ENCODE peak calls at places on chromosome 20, in six cellular contexts. N, Z, P, T, R and B are unnamed samples.

GRCh38 chr20:44648068-44648467 is 3.4 kb downstream of the ADA start:
- DNase-seq in N (no peak), Z (no peak), P (no peak), T (no peak), R (no peak), B (no peak)

GRCh38 chr20:18256440-18257090 is 31.8 kb upstream of the ZNF133 start:
- DNase-seq in N (no peak), Z (no peak), P (no peak), T (no peak), R (no peak), B (no peak)

GRCh38 chr20:59165389-59165785 is 1.8 kb downstream of the ZNF831 start:
- DNase-seq in N (no peak), Z (no peak), P (no peak), T (no peak), R (no peak), B (no peak)

GRCh38 chr20:1242530-1242929 is 16.7 kb downstream of the RAD21L1 start:
- DNase-seq in N (peak), Z (peak), P (no peak), T (no peak), R (no peak), B (no peak)

GRCh38 chr20:39623584-39624234 is 661.6 kb downstream of the DHX35 start:
- DNase-seq in N (no peak), Z (peak), P (no peak), T (no peak), R (no peak), B (no peak)

GRCh38 chr20:11919046-11919445 is 1.4 kb downstream of the BTBD3 start:
- DNase-seq in N (no peak), Z (peak), P (no peak), T (no peak), R (no peak), B (no peak)

GRCh38 chr20:48626226-48626937 is 201.4 kb downstream of the PREX1 start:
- DNase-seq in N (no peak), Z (no peak), P (no peak), T (peak), R (peak), B (no peak)

GRCh38 chr20:326645-327031 is 1.3 kb downstream of the SOX12 start:
- DNase-seq in N (peak), Z (no peak), P (no peak), T (no peak), R (peak), B (no peak)

GRCh38 chr20:2109425-2110210 is 8.0 kb downstream of the STK35 start:
- DNase-seq in N (no peak), Z (peak), P (no peak), T (peak), R (no peak), B (no peak)

GRCh38 chr20:63175031-63175895 is 40.7 kb downstream of the YTHDF1 start:
- DNase-seq in N (no peak), Z (no peak), P (no peak), T (no peak), R (no peak), B (no peak)

GRCh38 chr20:23298926-23299672 is 51.5 kb upstream of the NXT1 start:
- DNase-seq in N (no peak), Z (no peak), P (no peak), T (no peak), R (no peak), B (no peak)

GRCh38 chr20:1357921-1358671 is 29.2 kb upstream of the SDCBP2 start:
- DNase-seq in N (no peak), Z (peak), P (no peak), T (no peak), R (no peak), B (no peak)

GRCh38 chr20:11409526-11409925 is 508.2 kb upstream of the BTBD3 start:
- DNase-seq in N (no peak), Z (no peak), P (no peak), T (no peak), R (no peak), B (no peak)

GRCh38 chr20:58213112-58213511 is 15.3 kb downstream of the ANKRD60 start:
- DNase-seq in N (peak), Z (peak), P (no peak), T (no peak), R (peak), B (peak)

GRCh38 chr20:12023169-12023795 is 105.6 kb downstream of the BTBD3 start:
- DNase-seq in N (no peak), Z (no peak), P (no peak), T (no peak), R (no peak), B (no peak)

GRCh38 chr20:18377896-18378481 is 88.8 kb downstream of the DZANK1 start:
- DNase-seq in N (no peak), Z (no peak), P (no peak), T (no peak), R (no peak), B (no peak)

GRCh38 chr20:6051505-6051904 is 2.4 kb downstream of the LRRN4 start:
- DNase-seq in N (no peak), Z (peak), P (no peak), T (no peak), R (no peak), B (no peak)
- H3K4me3 ChIP-seq in N (no peak), Z (peak), P (no peak), T (no peak), R (no peak), B (no peak)

GRCh38 chr20:62133051-62133845 is 9.9 kb downstream of the PSMA7 start:
- DNase-seq in N (no peak), Z (peak), P (no peak), T (no peak), R (peak), B (no peak)

GRCh38 chr20:62134735-62135231 is 8.4 kb downstream of the PSMA7 start:
- DNase-seq in N (no peak), Z (no peak), P (no peak), T (no peak), R (no peak), B (no peak)

GRCh38 chr20:62133864-62134263 is 9.3 kb downstream of the PSMA7 start:
- DNase-seq in N (no peak), Z (no peak), P (no peak), T (no peak), R (no peak), B (no peak)

GRCh38 chr20:62131560-62132320 is 9.5 kb downstream of the LSM14B start:
- DNase-seq in N (no peak), Z (no peak), P (no peak), T (no peak), R (no peak), B (no peak)

GRCh38 chr20:62132421-62132820 is 10.1 kb downstream of the LSM14B start:
- DNase-seq in N (no peak), Z (no peak), P (no peak), T (no peak), R (no peak), B (no peak)
- H3K27ac ChIP-seq in N (no peak), Z (no peak), P (no peak), T (peak), R (peak), B (peak)

GRCh38 chr20:50568549-50568942 is 58.4 kb downstream of the PTPN1 start:
- DNase-seq in N (no peak), Z (no peak), P (no peak), T (no peak), R (no peak), B (peak)

GRCh38 chr20:50567860-50568548 is 57.8 kb downstream of the PTPN1 start:
- DNase-seq in N (no peak), Z (no peak), P (no peak), T (no peak), R (no peak), B (no peak)

GRCh38 chr20:50571466-50571865 is 61.3 kb downstream of the PTPN1 start:
- DNase-seq in N (no peak), Z (peak), P (no peak), T (no peak), R (no peak), B (no peak)

GRCh38 chr20:50572922-50573777 is 63.0 kb downstream of the PTPN1 start:
- DNase-seq in N (no peak), Z (peak), P (no peak), T (peak), R (no peak), B (peak)

DNA sequence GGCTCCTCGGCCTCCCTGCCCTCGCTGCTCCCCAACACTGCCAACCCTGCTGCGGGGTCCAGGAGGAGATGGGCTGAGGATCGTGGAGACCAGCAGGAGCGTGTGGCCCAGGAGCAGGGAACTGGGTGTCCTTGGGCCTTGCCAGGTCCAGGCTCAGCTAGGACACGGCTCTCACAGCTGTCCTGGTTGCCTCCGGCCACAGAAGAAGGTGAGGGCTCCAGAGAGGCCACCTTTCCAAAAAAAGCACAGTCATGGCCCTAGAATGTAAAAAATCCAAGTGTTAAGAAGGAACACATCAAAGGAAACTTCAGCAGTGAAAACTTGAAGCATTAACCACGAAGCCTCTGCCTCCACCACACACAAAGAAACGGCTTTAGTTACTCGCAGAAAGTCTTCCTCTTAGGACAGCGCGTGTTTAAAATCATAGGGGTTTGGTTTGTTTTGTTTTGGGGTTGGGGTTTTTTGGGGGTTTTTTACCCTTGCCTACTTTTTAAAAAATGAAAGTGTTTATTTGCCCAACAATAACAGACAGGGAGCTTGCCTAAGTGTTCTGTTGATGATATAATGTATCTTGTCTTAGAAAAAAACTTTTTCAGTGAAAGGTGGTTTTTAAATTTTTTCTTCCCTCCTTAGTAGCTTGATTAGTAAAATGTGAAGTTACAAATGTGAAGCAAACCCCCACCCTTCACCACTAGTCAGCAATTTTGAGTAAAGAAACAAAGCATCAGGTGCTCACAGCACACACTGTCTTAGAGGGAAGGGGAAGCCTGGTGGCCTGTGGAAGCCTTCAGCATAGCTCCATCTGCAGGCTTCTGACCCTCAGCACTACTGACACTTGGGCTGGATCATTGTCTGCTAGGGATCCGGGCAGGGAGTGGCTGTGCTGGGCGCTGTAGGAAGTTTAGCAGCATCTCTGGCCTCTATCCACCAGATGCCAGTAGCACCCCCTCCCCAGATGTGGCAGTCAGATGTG is 60.0 kb downstream of the PTPN1 start:
- DNase-seq in N (peak), Z (peak), P (peak), T (no peak), R (no peak), B (no peak)
- TF ChIP-seq CTCF in N (peak), Z (peak), P (peak), T (no peak), R (peak), B (peak)

GRCh38 chr20:35410613-35411012 is 1.2 kb downstream of the UQCC1 start:
- DNase-seq in N (no peak), Z (no peak), P (no peak), T (no peak), R (no peak), B (no peak)
- H3K4me3 ChIP-seq in N (peak), Z (peak), P (peak), T (no peak), R (no peak), B (peak)

DNA sequence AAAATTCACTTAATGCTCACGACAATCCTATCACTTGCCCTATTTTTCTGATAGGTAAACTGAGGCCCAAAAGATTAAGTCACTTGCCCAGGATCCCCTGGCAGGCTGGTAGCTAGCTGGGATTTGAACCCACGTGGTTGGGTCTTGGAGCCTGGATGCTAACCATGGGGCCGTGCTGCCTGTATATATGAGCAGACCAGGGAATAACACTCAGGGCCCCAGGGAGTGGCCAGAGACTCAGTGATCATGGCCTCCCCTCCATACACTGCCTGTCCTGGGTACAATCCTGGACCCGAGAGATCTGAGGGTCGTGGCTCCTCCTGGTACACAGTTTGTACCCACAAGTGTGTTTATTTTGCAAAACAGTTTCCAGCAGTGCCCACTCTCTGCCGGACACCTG is 116.9 kb upstream of the PTPN1 start:
- DNase-seq in N (no peak), Z (no peak), P (no peak), T (no peak), R (no peak), B (no peak)
- H3K27ac ChIP-seq in N (peak), Z (no peak), P (no peak), T (peak), R (no peak), B (no peak)

GRCh38 chr20:49672109-49672681 is 41.5 kb downstream of the B4GALT5 start:
- DNase-seq in N (no peak), Z (no peak), P (no peak), T (no peak), R (no peak), B (no peak)

GRCh38 chr20:49671429-49671828 is 42.2 kb downstream of the B4GALT5 start:
- DNase-seq in N (no peak), Z (no peak), P (no peak), T (no peak), R (no peak), B (no peak)

GRCh38 chr20:49675368-49676151 is 38.1 kb downstream of the B4GALT5 start:
- DNase-seq in N (peak), Z (peak), P (no peak), T (no peak), R (no peak), B (no peak)

GRCh38 chr20:49676581-49677291 is 36.9 kb downstream of the B4GALT5 start:
- DNase-seq in N (peak), Z (peak), P (no peak), T (no peak), R (no peak), B (no peak)

GRCh38 chr20:49674383-49675352 is 39.0 kb downstream of the B4GALT5 start:
- DNase-seq in N (peak), Z (peak), P (peak), T (no peak), R (no peak), B (no peak)
- TF ChIP-seq CTCF in N (no peak), Z (no peak), P (no peak), T (no peak), R (no peak), B (no peak)

GRCh38 chr20:37366749-37367148 is 20.8 kb downstream of the SRC start:
- DNase-seq in N (no peak), Z (no peak), P (no peak), T (no peak), R (no peak), B (no peak)
- H3K4me3 ChIP-seq in N (no peak), Z (no peak), P (no peak), T (no peak), R (no peak), B (no peak)

GRCh38 chr20:43451400-43451799 is 6.3 kb upstream of the SRSF6 start:
- DNase-seq in N (no peak), Z (no peak), P (no peak), T (no peak), R (no peak), B (no peak)
- H3K27ac ChIP-seq in N (no peak), Z (no peak), P (no peak), T (no peak), R (no peak), B (no peak)